ENCODE peak calls at places on chromosomes 4 and X, in five cellular contexts. G is mammary epithelial cell, W is lung, N is lower lobe of right lung, Q is K562. K is an unnamed sample. For H3K27me3 and H3K4me1, the result is how much of the 10 kb centered on the place peaks cover.

GRCh38 chr4:30866907-30867306 is 146.7 kb downstream of the PCDH7 start:
- DNase-seq in W (no peak), Q (no peak), G (peak), N (no peak), K (no peak)

GRCh38 chr4:181745933-181746627 is 497.1 kb upstream of the TENM3 start:
- DNase-seq in Q (no peak), N (no peak), G (no peak), W (no peak), K (peak)

GRCh38 chrX:116384406-116384805 is 52.0 kb upstream of the SLC6A14 start:
- DNase-seq in Q (no peak), W (no peak), G (no peak), N (no peak), K (no peak)

GRCh38 chr4:128715616-128716015 is 93.9 kb upstream of the JADE1 start:
- DNase-seq in G (no peak), Q (no peak), N (no peak), W (no peak), K (no peak)

GRCh38 chrX:133297284-133297683 is 79.1 kb upstream of the TFDP3 start:
- DNase-seq in N (no peak), Q (no peak), W (no peak), G (peak), K (peak)

GRCh38 chrX:18173494-18174180 is 47.0 kb downstream of the BEND2 start:
- DNase-seq in W (no peak), G (no peak), N (no peak), Q (peak), K (no peak)

GRCh38 chrX:48468693-48469691 is 1.1 kb downstream of the SLC38A5 start:
- DNase-seq in N (no peak), Q (peak), G (no peak), W (no peak), K (no peak)

GRCh38 chr4:78512357-78512920 is 39.1 kb upstream of the ANXA3 start:
- DNase-seq in G (no peak), Q (no peak), N (peak), W (no peak), K (no peak)

GRCh38 chr4:33134366-33134765 is 2414.2 kb downstream of the PCDH7 start:
- DNase-seq in W (no peak), G (no peak), N (no peak), Q (no peak), K (no peak)

GRCh38 chrX:118448273-118448783 is 47.3 kb upstream of the DOCK11 start:
- DNase-seq in W (no peak), G (no peak), Q (no peak), N (no peak), K (no peak)

GRCh38 chr4:10715696-10716095 is 31.1 kb upstream of the CLNK start:
- DNase-seq in Q (no peak), N (no peak), G (no peak), W (no peak), K (no peak)

GRCh38 chrX:2145672-2146412 is 354.9 kb downstream of the DHRSX start:
- DNase-seq in Q (no peak), W (no peak), G (no peak), N (no peak), K (no peak)

GRCh38 chr4:139732991-139733555 is 67.5 kb downstream of the MGST2 start:
- DNase-seq in N (no peak), W (no peak), Q (no peak), G (no peak), K (no peak)

DNA sequence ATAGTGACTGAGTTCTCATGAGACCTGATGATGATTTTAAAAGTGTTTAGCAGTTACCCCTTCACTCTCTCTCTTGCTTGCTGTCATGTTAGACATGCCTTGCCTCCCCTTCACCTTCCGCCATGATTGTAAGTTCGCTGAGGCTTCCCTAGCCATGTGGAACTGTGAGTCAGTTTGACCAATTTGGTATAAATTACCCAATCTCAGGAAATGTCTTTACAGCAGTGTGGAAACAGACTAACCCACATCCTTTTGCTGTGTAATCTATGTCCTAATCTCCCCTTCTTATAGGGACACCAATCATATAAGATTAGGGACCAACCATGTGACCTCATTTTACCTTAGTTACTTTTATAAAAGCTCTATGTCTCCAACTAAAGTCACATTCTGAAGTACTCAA is 677.8 kb downstream of the ADGRL3 start:
- DNase-seq in Q (no peak), W (no peak), N (no peak), G (no peak), K (no peak)
- H3K27me3 ChIP-seq in Q (under half), W (under half), N (under half), G (under half), K (under half)

GRCh38 chr4:3387154-3387942 is 54.4 kb upstream of the HGFAC start:
- DNase-seq in G (peak), Q (no peak), W (no peak), N (peak), K (no peak)
- H3K4me3 ChIP-seq in G (peak), Q (no peak), W (no peak), N (peak), K (peak)

GRCh38 chr4:162101337-162101736 is 62.5 kb downstream of the FSTL5 start:
- DNase-seq in G (no peak), N (no peak), Q (no peak), W (no peak), K (no peak)

GRCh38 chr4:162102713-162103112 is 61.1 kb downstream of the FSTL5 start:
- DNase-seq in G (no peak), W (no peak), N (no peak), Q (no peak), K (no peak)

GRCh38 chr4:162104459-162105124 is 59.2 kb downstream of the FSTL5 start:
- DNase-seq in Q (no peak), N (no peak), W (no peak), G (no peak), K (no peak)
- H3K4me1 ChIP-seq in Q (under half), N (under half), W (under half), G (under half), K (under half)

GRCh38 chrX:140756948-140757347 is 47.4 kb downstream of the LINC00632 start:
- DNase-seq in Q (no peak), G (no peak), N (no peak), W (no peak), K (no peak)
- H3K27me3 ChIP-seq in Q (under half), G (under half), N (under half), W (under half), K (under half)

GRCh38 chr4:75727073-75727472 is 2.7 kb downstream of the USO1 start:
- DNase-seq in N (no peak), G (no peak), Q (no peak), W (no peak), K (no peak)
- H3K4me3 ChIP-seq in N (peak), G (peak), Q (no peak), W (no peak), K (no peak)

GRCh38 chr4:106297636-106298035 is 18.4 kb downstream of the TBCK start:
- DNase-seq in Q (no peak), G (no peak), W (no peak), N (no peak), K (no peak)

GRCh38 chr4:106304632-106305031 is 11.4 kb downstream of the TBCK start:
- DNase-seq in W (no peak), G (no peak), Q (no peak), N (no peak), K (no peak)

GRCh38 chr4:106301393-106302084 is 14.5 kb downstream of the TBCK start:
- DNase-seq in N (no peak), G (no peak), W (no peak), Q (no peak), K (no peak)

GRCh38 chr4:106303548-106303947 is 12.5 kb downstream of the TBCK start:
- DNase-seq in G (no peak), N (no peak), Q (peak), W (no peak), K (no peak)

DNA sequence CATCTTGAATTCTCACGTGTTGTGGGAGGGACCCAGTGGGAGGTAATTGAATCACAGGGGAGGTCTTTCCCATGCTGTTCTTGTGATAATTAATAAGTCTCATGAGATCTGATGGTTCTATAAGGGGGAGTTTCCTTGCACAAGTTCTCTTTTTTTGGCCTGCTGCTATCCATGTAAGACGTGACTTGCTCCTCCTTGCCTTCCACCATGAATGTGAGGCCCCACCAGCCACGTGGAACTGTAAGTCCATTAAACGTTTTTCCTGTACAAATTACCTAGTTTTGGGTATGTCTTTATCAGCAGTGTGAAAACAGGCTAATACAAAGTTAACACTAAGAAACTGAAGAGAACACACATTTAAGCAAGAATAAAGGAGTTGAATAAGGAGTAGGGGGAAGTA is 16.0 kb downstream of the TBCK start:
- DNase-seq in Q (no peak), G (no peak), W (no peak), N (no peak), K (no peak)
- H3K4me1 ChIP-seq in Q (under half), G (under half), W (under half), N (under half), K (under half)

DNA sequence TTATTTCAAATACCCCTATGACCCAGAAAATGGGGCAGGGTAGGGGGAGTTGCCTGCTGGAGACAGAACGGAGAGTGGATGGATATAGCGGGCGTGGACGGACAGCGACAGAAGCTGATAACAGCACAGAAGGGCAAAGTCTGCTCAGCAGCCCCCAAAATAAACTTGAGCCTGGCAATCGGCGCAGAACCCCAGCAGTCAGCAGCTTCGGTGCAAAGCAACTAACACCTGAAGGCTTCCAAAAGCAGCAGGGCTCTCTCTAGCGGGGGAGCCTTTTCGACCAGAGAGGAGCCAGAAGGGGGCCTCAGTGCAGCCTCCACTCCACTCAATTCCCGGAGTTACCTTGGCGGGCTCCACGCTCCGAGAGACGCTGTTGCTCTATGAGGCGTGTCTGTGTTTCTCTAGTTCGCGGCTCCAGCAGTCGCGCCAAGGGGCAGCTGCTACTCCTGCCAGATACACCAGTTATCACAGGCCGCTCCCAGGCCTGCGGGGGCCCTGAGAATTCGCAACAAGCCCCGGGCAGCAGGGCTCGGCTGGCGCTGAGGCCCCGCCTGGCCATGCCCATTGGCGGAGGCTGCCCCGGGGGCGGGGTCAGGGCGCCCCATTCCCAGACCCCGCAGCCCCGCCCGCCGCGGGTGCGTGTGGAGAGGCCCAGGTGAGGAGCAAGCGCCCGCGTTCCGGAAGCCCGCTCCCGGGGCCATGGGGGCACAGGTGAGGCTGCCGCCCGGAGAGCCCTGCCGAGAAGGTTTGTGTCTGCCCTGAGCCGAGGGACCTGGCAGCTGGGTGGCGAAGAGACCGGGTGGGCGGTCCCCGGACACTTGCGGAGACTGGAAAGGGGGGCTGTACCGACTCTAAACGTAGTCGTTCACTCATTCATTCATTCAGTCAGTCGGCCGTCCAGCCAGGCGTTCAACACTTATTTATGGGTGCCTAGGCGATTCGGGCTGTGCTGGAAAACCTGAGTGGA is at the start of the genes CNGA1 and NIPAL1:
- DNase-seq in Q (peak), N (peak), G (peak), W (peak), K (peak)
- H3K27me3 ChIP-seq in Q (under half), N (under half), G (under half), W (under half), K (under half)

GRCh38 chrX:129981207-129981553 is 1.3 kb upstream of the BCORL1 start:
- DNase-seq in N (no peak), Q (no peak), G (no peak), W (no peak), K (no peak)

GRCh38 chrX:129981752-129982299 is 609 bp upstream of the BCORL1 start:
- DNase-seq in N (no peak), G (no peak), Q (peak), W (no peak), K (no peak)

GRCh38 chrX:129983575-129984131 is 1.2 kb downstream of the BCORL1 start:
- DNase-seq in Q (peak), N (peak), W (no peak), G (no peak), K (no peak)

GRCh38 chrX:129982300-129983246 is at the start of gene BCORL1:
- DNase-seq in W (peak), N (peak), G (peak), Q (peak), K (peak)

DNA sequence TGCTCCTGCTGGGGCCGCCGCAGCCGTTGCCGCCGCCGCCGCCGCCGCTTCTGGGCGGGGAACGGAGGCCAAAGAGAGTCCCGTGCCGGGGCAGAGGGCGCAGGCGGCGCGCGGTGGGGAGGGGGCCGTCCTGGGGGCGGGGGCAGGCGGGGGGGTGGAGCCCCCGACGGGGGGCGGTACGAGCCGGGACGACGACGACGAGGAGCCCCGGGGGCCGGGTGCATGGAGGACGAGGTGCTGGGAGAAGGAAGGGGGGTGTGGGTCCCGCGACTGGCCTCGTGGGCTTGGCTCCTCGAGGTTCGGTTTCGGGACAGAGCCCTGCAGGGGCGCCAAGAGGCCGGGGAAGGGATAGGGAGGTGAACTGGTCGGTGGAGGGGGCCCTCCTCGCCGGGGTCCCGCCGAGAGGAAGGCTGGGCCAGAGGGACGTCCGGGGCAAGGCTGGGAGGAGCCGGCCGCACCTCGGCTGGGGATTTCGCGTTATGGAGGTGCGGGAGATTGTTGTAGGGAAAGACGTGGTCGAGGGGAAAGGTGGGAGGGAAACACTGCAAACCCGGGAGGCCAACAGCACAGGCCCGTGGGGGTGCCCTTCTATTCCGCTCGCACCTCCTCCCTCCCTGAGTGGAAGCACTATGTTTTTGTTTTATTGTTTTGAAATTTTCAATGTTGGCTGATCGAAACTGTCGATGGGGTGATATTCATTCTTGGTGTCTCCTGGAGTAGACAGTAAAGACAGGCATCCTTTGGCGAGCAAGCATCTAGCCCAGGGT is 1.9 kb downstream of the BCORL1 start:
- DNase-seq in W (no peak), N (peak), G (no peak), Q (peak), K (no peak)
- H3K4me3 ChIP-seq in W (peak), N (no peak), G (peak), Q (peak), K (no peak)